ENCODE peak calls at places on chromosome 1, in seven cellular contexts. X is SW480; J is Right ventricle myocardium superior; B is Calu3; G is GM19239; R is activated T-cell treated with anti-CD3 and anti-CD28 coated beads, Interleukin-2, amount 50 U/mL, for 48 hours; U is MCF 10A. Q is an unnamed sample.

GRCh38 chr1:189654906-189655305 is 822.8 kb downstream of the BRINP3 start:
- DNase-seq in U (peak), R (no peak), X (no peak), B (no peak), J (no peak), G (no peak), Q (peak)

GRCh38 chr1:21869620-21870121 is 57.6 kb downstream of the LDLRAD2 start:
- DNase-seq in U (peak), X (peak), R (no peak), B (peak), J (peak), G (no peak), Q (peak)

GRCh38 chr1:172356620-172357019 is 63.9 kb upstream of the C1orf105 start:
- DNase-seq in U (peak), B (no peak), J (no peak), X (no peak), R (no peak), G (no peak), Q (peak)

GRCh38 chr1:6683434-6683833 is 18.2 kb downstream of the DNAJC11 start:
- DNase-seq in G (no peak), B (no peak), J (no peak), U (no peak), X (no peak), R (no peak), Q (no peak)

GRCh38 chr1:153928776-153929432 is 6.1 kb upstream of the GATAD2B start:
- DNase-seq in R (no peak), G (no peak), U (no peak), J (no peak), X (no peak), B (no peak), Q (no peak)

GRCh38 chr1:14850563-14850962 is 252.1 kb downstream of the KAZN start:
- DNase-seq in R (no peak), G (no peak), U (peak), J (no peak), B (peak), X (peak), Q (no peak)

GRCh38 chr1:42165511-42166210 is 1.1 kb upstream of the GUCA2A start:
- DNase-seq in X (peak), J (peak), B (peak), G (no peak), R (no peak), U (peak), Q (no peak)

GRCh38 chr1:15411593-15412487 is 2.2 kb downstream of the EFHD2 start:
- DNase-seq in J (peak), U (peak), R (peak), G (peak), X (peak), B (no peak), Q (no peak)

GRCh38 chr1:73778511-73778910 is 419.5 kb downstream of the LRRIQ3 start:
- DNase-seq in R (no peak), G (no peak), X (no peak), J (no peak), B (no peak), U (no peak), Q (no peak)

GRCh38 chr1:156667968-156668709 is 9.1 kb downstream of the NES start:
- DNase-seq in G (no peak), X (no peak), R (no peak), J (peak), B (no peak), U (no peak), Q (no peak)

GRCh38 chr1:151104630-151105029 is 34.1 kb downstream of the GABPB2 start:
- DNase-seq in X (no peak), R (no peak), G (no peak), J (no peak), U (no peak), B (no peak), Q (no peak)

GRCh38 chr1:28886731-28887417 is 27.5 kb upstream of the EPB41 start:
- DNase-seq in G (peak), R (peak), B (peak), J (peak), U (peak), X (peak), Q (no peak)

GRCh38 chr1:214316597-214316996 is 35.6 kb downstream of the SMYD2 start:
- DNase-seq in G (no peak), X (no peak), U (peak), R (no peak), J (no peak), B (peak), Q (no peak)

GRCh38 chr1:62398377-62398776 is 38.5 kb upstream of the USP1 start:
- DNase-seq in B (no peak), U (peak), R (no peak), G (no peak), J (no peak), X (no peak), Q (no peak)

GRCh38 chr1:78003882-78004718 is 639 bp upstream of the DNAJB4 start:
- DNase-seq in X (peak), J (peak), G (peak), U (peak), R (peak), B (peak), Q (peak)

GRCh38 chr1:46611691-46612221 is 4.9 kb downstream of the MOB3C start:
- DNase-seq in J (no peak), R (no peak), U (peak), B (peak), X (peak), G (no peak), Q (no peak)

GRCh38 chr1:1873186-1873585 is 17.7 kb downstream of the GNB1 start:
- DNase-seq in J (peak), R (no peak), G (no peak), B (no peak), X (no peak), U (no peak), Q (no peak)

GRCh38 chr1:31814041-31814511 is 1.7 kb downstream of the SPOCD1 start:
- DNase-seq in X (no peak), U (no peak), B (no peak), G (no peak), J (no peak), R (no peak), Q (no peak)

GRCh38 chr1:194830387-194830786 is 1644.0 kb upstream of the B3GALT2 start:
- DNase-seq in B (no peak), U (no peak), R (no peak), G (no peak), X (no peak), J (no peak), Q (no peak)

GRCh38 chr1:35390600-35391494 is 122.3 kb downstream of the ZMYM4 start:
- DNase-seq in B (no peak), X (no peak), J (no peak), R (no peak), G (no peak), U (no peak), Q (no peak)

GRCh38 chr1:43366179-43366578 is 1.6 kb downstream of the ELOVL1 start:
- DNase-seq in G (no peak), R (no peak), X (no peak), B (peak), U (peak), J (no peak), Q (no peak)

GRCh38 chr1:20069932-20070331 is at the start of gene PLA2G5:
- DNase-seq in J (peak), U (no peak), G (no peak), B (no peak), X (no peak), R (no peak), Q (no peak)

Q was measured in skeletal muscle cell.